ENCODE peak calls at places on chromosomes 6 and 20, in four cellular contexts. One of them, this sample, is unnamed.

GRCh38 chr6:20841806-20842205 is 307.5 kb downstream of the CDKAL1 start:
- DNase-seq in heart left ventricle: no peak
- DNase-seq in psoas muscle: no peak
- DNase-seq in fibroblast of lung: no peak
- DNase-seq in this sample: no peak

GRCh38 chr20:57663241-57663640 is 43.0 kb upstream of the ZBP1 start:
- DNase-seq in fibroblast of lung: no peak
- DNase-seq in heart left ventricle: peak
- DNase-seq in psoas muscle: no peak
- DNase-seq in this sample: peak

GRCh38 chr6:26033942-26034354 is 53.3 kb upstream of the HFE start:
- DNase-seq in psoas muscle: peak
- DNase-seq in fibroblast of lung: no peak
- DNase-seq in heart left ventricle: no peak
- DNase-seq in this sample: no peak

GRCh38 chr6:48067148-48067709 is 43.8 kb downstream of the PTCHD4 start:
- DNase-seq in heart left ventricle: no peak
- DNase-seq in fibroblast of lung: no peak
- DNase-seq in psoas muscle: no peak
- DNase-seq in this sample: no peak

GRCh38 chr6:42547407-42548329 is 16.2 kb upstream of the UBR2 start:
- DNase-seq in fibroblast of lung: peak
- DNase-seq in psoas muscle: peak
- DNase-seq in heart left ventricle: peak
- DNase-seq in this sample: peak

GRCh38 chr6:33694401-33694931 is 17.0 kb downstream of the UQCC2 start:
- DNase-seq in heart left ventricle: no peak
- DNase-seq in psoas muscle: peak
- DNase-seq in fibroblast of lung: peak
- DNase-seq in this sample: peak

GRCh38 chr6:147099974-147100373 is 104.2 kb upstream of the STXBP5 start:
- DNase-seq in heart left ventricle: no peak
- DNase-seq in fibroblast of lung: peak
- DNase-seq in psoas muscle: no peak
- DNase-seq in this sample: no peak

GRCh38 chr6:53287336-53288225 is 61.2 kb downstream of the ELOVL5 start:
- DNase-seq in psoas muscle: peak
- DNase-seq in heart left ventricle: no peak
- DNase-seq in fibroblast of lung: no peak
- DNase-seq in this sample: no peak

GRCh38 chr6:169789146-169789943 is 37.9 kb downstream of the ERMARD start:
- DNase-seq in fibroblast of lung: no peak
- DNase-seq in psoas muscle: no peak
- DNase-seq in heart left ventricle: no peak
- DNase-seq in this sample: no peak

GRCh38 chr20:36474563-36474962 is 66.8 kb upstream of the MYL9 start:
- DNase-seq in fibroblast of lung: no peak
- DNase-seq in heart left ventricle: no peak
- DNase-seq in psoas muscle: no peak
- DNase-seq in this sample: no peak

GRCh38 chr6:79076160-79076559 is 1.9 kb downstream of the PHIP start:
- DNase-seq in fibroblast of lung: peak
- DNase-seq in heart left ventricle: no peak
- DNase-seq in psoas muscle: no peak
- DNase-seq in this sample: no peak

GRCh38 chr6:42898891-42899361 is 16.9 kb upstream of the PTCRA start:
- DNase-seq in fibroblast of lung: peak
- DNase-seq in heart left ventricle: peak
- DNase-seq in psoas muscle: no peak
- DNase-seq in this sample: no peak

GRCh38 chr20:43511879-43512278 is 4.4 kb downstream of the L3MBTL1 start:
- DNase-seq in heart left ventricle: no peak
- DNase-seq in fibroblast of lung: no peak
- DNase-seq in psoas muscle: no peak
- DNase-seq in this sample: no peak

GRCh38 chr20:7980332-7981046 is 39.1 kb downstream of the TMX4 start:
- DNase-seq in fibroblast of lung: peak
- DNase-seq in heart left ventricle: no peak
- DNase-seq in psoas muscle: no peak
- DNase-seq in this sample: no peak

GRCh38 chr6:14210663-14211595 is 93.4 kb downstream of the CD83 start:
- DNase-seq in heart left ventricle: peak
- DNase-seq in psoas muscle: peak
- DNase-seq in fibroblast of lung: peak
- DNase-seq in this sample: peak

GRCh38 chr6:88165877-88166492 is at the start of gene CNR1:
- DNase-seq in heart left ventricle: peak
- DNase-seq in psoas muscle: peak
- DNase-seq in fibroblast of lung: peak
- DNase-seq in this sample: peak

GRCh38 chr6:68502946-68503345 is 132.1 kb upstream of the ADGRB3 start:
- DNase-seq in psoas muscle: no peak
- DNase-seq in heart left ventricle: no peak
- DNase-seq in fibroblast of lung: no peak
- DNase-seq in this sample: no peak

GRCh38 chr6:16725145-16725864 is 36.0 kb downstream of the ATXN1 start:
- DNase-seq in psoas muscle: no peak
- DNase-seq in fibroblast of lung: peak
- DNase-seq in heart left ventricle: no peak
- DNase-seq in this sample: no peak

GRCh38 chr6:105324386-105325000 is 78.4 kb downstream of the PREP start:
- DNase-seq in fibroblast of lung: peak
- DNase-seq in psoas muscle: no peak
- DNase-seq in heart left ventricle: no peak
- DNase-seq in this sample: no peak

GRCh38 chr6:138162947-138163569 is 1.3 kb downstream of the ARFGEF3 start:
- DNase-seq in fibroblast of lung: no peak
- DNase-seq in psoas muscle: no peak
- DNase-seq in heart left ventricle: no peak
- DNase-seq in this sample: no peak

GRCh38 chr6:98581725-98582124 is 252.6 kb upstream of the POU3F2 start:
- DNase-seq in psoas muscle: no peak
- DNase-seq in fibroblast of lung: no peak
- DNase-seq in heart left ventricle: no peak
- DNase-seq in this sample: no peak

GRCh38 chr20:23132930-23133559 is 46.9 kb upstream of the CD93 start:
- DNase-seq in fibroblast of lung: no peak
- DNase-seq in heart left ventricle: peak
- DNase-seq in psoas muscle: no peak
- DNase-seq in this sample: no peak

GRCh38 chr6:162467679-162468078 is 259.9 kb downstream of the PRKN start:
- DNase-seq in heart left ventricle: peak
- DNase-seq in fibroblast of lung: no peak
- DNase-seq in psoas muscle: no peak
- DNase-seq in this sample: no peak

GRCh38 chr6:28090902-28091586 is 10.7 kb downstream of the ZNF165 start:
- DNase-seq in fibroblast of lung: peak
- DNase-seq in psoas muscle: no peak
- DNase-seq in heart left ventricle: peak
- DNase-seq in this sample: peak

GRCh38 chr20:10665791-10666190 is 8.0 kb downstream of the JAG1 start:
- DNase-seq in fibroblast of lung: no peak
- DNase-seq in heart left ventricle: no peak
- DNase-seq in psoas muscle: no peak
- DNase-seq in this sample: no peak

GRCh38 chr6:113909224-113909856 is 52.2 kb downstream of the MARCKS start:
- DNase-seq in psoas muscle: no peak
- DNase-seq in heart left ventricle: no peak
- DNase-seq in fibroblast of lung: peak
- DNase-seq in this sample: no peak

GRCh38 chr20:51930775-51931174 is 128.5 kb upstream of the SALL4 start:
- DNase-seq in heart left ventricle: peak
- DNase-seq in fibroblast of lung: peak
- DNase-seq in psoas muscle: no peak
- DNase-seq in this sample: no peak

GRCh38 chr6:20338160-20338559 is 63.5 kb upstream of the E2F3 start:
- DNase-seq in fibroblast of lung: no peak
- DNase-seq in psoas muscle: no peak
- DNase-seq in heart left ventricle: no peak
- DNase-seq in this sample: no peak

GRCh38 chr6:16690244-16691142 is 70.8 kb downstream of the ATXN1 start:
- DNase-seq in psoas muscle: no peak
- DNase-seq in fibroblast of lung: peak
- DNase-seq in heart left ventricle: no peak
- DNase-seq in this sample: no peak

GRCh38 chr20:20038586-20038985 is 13.7 kb downstream of the CRNKL1 start:
- DNase-seq in fibroblast of lung: no peak
- DNase-seq in heart left ventricle: no peak
- DNase-seq in psoas muscle: no peak
- DNase-seq in this sample: no peak

GRCh38 chr6:170178561-170179477 is 112.1 kb downstream of the DLL1 start:
- DNase-seq in heart left ventricle: no peak
- DNase-seq in fibroblast of lung: peak
- DNase-seq in psoas muscle: peak
- DNase-seq in this sample: peak

GRCh38 chr6:90947184-90948064 is 360.6 kb upstream of the MAP3K7 start:
- DNase-seq in heart left ventricle: no peak
- DNase-seq in fibroblast of lung: no peak
- DNase-seq in psoas muscle: no peak
- DNase-seq in this sample: no peak

GRCh38 chr6:45569210-45569945 is 191.6 kb upstream of the SUPT3H start:
- DNase-seq in heart left ventricle: no peak
- DNase-seq in psoas muscle: no peak
- DNase-seq in fibroblast of lung: no peak
- DNase-seq in this sample: peak

DNA sequence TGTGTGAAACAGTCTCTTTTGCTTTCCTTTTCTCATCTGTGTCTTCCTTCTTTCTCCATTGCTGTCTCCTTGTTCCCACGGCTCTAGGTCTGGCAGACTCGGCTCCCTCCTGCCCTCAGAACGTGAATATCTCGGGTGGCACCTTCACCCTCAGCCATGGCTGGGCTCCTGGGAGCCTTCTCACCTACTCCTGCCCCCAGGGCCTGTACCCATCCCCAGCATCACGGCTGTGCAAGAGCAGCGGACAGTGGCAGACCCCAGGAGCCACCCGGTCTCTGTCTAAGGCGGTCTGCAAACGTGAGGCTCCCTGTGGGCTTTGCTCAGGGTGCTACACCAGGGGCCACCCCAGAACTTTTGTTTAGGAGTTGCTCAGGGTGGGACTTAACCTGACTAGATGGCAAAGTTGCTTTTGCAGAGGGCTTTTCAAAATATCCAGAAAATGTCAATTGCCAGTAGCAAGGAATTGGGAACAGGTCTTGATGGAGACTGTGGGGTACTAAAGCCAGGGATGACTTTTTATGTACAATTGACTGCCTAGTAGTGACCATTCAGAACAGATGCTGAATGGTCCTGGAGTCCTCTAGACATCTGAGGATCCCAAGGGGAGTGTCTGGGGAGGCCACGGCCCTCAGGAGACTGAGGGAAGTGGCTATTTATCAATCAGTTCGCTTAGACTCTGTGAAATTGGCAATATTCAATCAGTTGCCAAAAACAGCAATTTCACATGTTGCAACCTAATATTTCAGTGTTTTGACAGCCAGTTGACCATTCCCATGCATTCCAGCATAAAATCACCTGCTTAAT is 553 bp downstream of the C2 start:
- DNase-seq in fibroblast of lung: no peak
- DNase-seq in psoas muscle: no peak
- DNase-seq in heart left ventricle: no peak
- DNase-seq in this sample: no peak
- H3K27ac ChIP-seq in fibroblast of lung: no peak
- H3K27ac ChIP-seq in psoas muscle: no peak
- H3K27ac ChIP-seq in heart left ventricle: no peak
- H3K27ac ChIP-seq in this sample: peak

GRCh38 chr20:59624401-59624800 is 20.1 kb downstream of the PHACTR3 start:
- DNase-seq in heart left ventricle: no peak
- DNase-seq in fibroblast of lung: no peak
- DNase-seq in psoas muscle: no peak
- DNase-seq in this sample: no peak

GRCh38 chr20:59623133-59623532 is 18.8 kb downstream of the PHACTR3 start:
- DNase-seq in fibroblast of lung: no peak
- DNase-seq in psoas muscle: no peak
- DNase-seq in heart left ventricle: no peak
- DNase-seq in this sample: no peak

GRCh38 chr20:59623583-59623982 is 19.2 kb downstream of the PHACTR3 start:
- DNase-seq in heart left ventricle: no peak
- DNase-seq in fibroblast of lung: no peak
- DNase-seq in psoas muscle: no peak
- DNase-seq in this sample: peak

GRCh38 chr20:59620860-59621485 is 16.6 kb downstream of the PHACTR3 start:
- DNase-seq in heart left ventricle: no peak
- DNase-seq in fibroblast of lung: no peak
- DNase-seq in psoas muscle: no peak
- DNase-seq in this sample: no peak

DNA sequence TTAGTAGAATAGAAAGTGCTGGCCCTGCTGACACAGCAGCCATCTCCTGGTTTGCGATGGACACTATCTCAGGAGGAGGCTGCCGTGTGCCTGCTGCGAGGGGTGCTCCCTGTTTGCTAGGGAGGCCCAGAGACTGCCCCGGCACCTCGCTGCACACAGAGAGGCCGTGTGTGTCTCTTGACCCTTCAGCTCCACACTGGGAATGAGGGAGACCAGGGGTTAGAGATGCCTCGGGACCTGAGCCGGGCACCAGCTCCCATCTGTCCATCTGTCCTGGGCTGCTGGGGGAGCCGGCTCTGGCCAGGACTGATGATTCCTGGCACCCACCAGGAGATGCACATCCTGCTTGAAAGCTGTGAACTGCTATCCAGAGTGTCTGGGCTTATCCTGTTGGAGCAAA is 18.2 kb downstream of the PHACTR3 start:
- DNase-seq in fibroblast of lung: no peak
- DNase-seq in psoas muscle: no peak
- DNase-seq in heart left ventricle: no peak
- DNase-seq in this sample: no peak
- TF ChIP-seq CTCF in fibroblast of lung: no peak
- TF ChIP-seq CTCF in psoas muscle: no peak
- TF ChIP-seq CTCF in heart left ventricle: no peak
- TF ChIP-seq CTCF in this sample: no peak

DNA sequence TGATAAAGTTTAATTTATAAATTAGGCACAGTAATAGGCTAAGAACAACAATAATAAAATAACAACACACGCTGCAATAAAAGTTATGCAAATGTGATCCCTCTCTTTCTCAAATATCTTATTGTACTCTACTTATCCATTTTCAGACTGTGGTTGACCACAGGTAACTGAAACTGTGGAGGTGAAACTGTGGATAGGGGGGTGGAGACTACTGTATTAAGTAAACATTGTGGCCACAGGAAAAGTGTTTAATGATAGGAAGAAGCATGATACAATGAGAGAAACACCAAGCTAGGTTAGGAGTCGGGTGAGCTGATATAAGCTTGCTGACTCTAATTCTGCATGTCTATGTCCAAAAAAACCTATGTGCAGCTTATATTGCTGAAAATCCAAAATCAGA is 23.0 kb downstream of the NHLRC1 start:
- DNase-seq in heart left ventricle: no peak
- DNase-seq in fibroblast of lung: no peak
- DNase-seq in psoas muscle: no peak
- DNase-seq in this sample: no peak
- H3K27ac ChIP-seq in heart left ventricle: no peak
- H3K27ac ChIP-seq in fibroblast of lung: no peak
- H3K27ac ChIP-seq in psoas muscle: no peak
- H3K27ac ChIP-seq in this sample: no peak

DNA sequence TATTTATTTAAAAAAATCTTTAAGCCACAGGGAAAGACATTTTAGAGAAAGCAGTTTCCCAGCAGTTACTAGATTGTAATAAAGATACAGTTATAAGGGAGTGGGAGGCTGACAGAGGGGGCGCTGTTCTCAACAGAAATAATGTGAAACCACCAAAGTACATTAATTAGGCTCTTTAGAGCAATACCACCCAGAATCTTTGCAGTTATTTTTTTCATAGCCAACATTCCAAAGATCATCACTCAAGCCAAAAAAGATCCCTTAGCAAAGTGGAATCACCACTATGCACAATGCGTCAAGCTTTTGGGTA is 331.3 kb upstream of the DEFB112 start:
- DNase-seq in heart left ventricle: no peak
- DNase-seq in fibroblast of lung: peak
- DNase-seq in psoas muscle: no peak
- DNase-seq in this sample: no peak
- TF ChIP-seq CTCF in heart left ventricle: no peak
- TF ChIP-seq CTCF in fibroblast of lung: no peak
- TF ChIP-seq CTCF in psoas muscle: no peak
- TF ChIP-seq CTCF in this sample: no peak

This sample was measured in upper lobe of left lung.